ENCODE peak calls at places on chromosomes 3 and 15, in nine cellular contexts. Z is A673, H is heart left ventricle, L is OCI-LY7, N is sigmoid colon, Y is upper lobe of right lung, K is pancreas, P is left ventricle myocardium inferior, D is psoas muscle. A is an unnamed sample. For H3K4me1, the result is how much of the 10 kb centered on the place peaks cover.

GRCh38 chr3:141940204-141940776 is 63.8 kb downstream of the ATP1B3 start:
- DNase-seq in Z (peak), H (no peak), L (peak), N (peak), Y (no peak), K (no peak), P (no peak), D (no peak), A (peak)

GRCh38 chr15:83613716-83614115 is 40.2 kb upstream of the ADAMTSL3 start:
- DNase-seq in Z (no peak), H (no peak), L (no peak), N (no peak), Y (no peak), K (peak), P (no peak), D (no peak), A (no peak)

GRCh38 chr15:60568301-60568742 is 89.4 kb upstream of the ICE2 start:
- DNase-seq in Z (no peak), H (no peak), L (peak), N (no peak), Y (no peak), K (no peak), P (no peak), D (no peak), A (no peak)

GRCh38 chr15:68820205-68820588 is 498 bp downstream of the ANP32A start:
- DNase-seq in Z (peak), H (peak), L (peak), N (peak), Y (peak), K (peak), P (peak), D (peak), A (no peak)

GRCh38 chr15:87527875-87528274 is 728.7 kb downstream of the NTRK3 start:
- DNase-seq in Z (no peak), H (no peak), L (no peak), N (no peak), Y (no peak), K (no peak), P (no peak), D (no peak), A (no peak)

GRCh38 chr3:128307029-128307633 is 153.8 kb downstream of the EEFSEC start:
- DNase-seq in Z (no peak), H (no peak), L (no peak), N (no peak), Y (no peak), K (no peak), P (no peak), D (no peak), A (no peak)

GRCh38 chr3:68206524-68207117 is 552.2 kb upstream of the SUCLG2 start:
- DNase-seq in Z (no peak), H (no peak), L (peak), N (no peak), Y (no peak), K (no peak), P (no peak), D (no peak), A (no peak)

GRCh38 chr3:22129101-22129500 is 378.1 kb upstream of the ZNF385D start:
- DNase-seq in Z (no peak), H (no peak), L (no peak), N (no peak), Y (no peak), K (no peak), P (no peak), D (no peak), A (peak)

GRCh38 chr15:80614711-80615360 is 80.3 kb upstream of the ABHD17C start:
- DNase-seq in Z (no peak), H (no peak), L (no peak), N (no peak), Y (no peak), K (no peak), P (no peak), D (no peak), A (no peak)

GRCh38 chr15:80942266-80942665 is 47.4 kb downstream of the MESD start:
- DNase-seq in Z (no peak), H (no peak), L (no peak), N (no peak), Y (no peak), K (no peak), P (no peak), D (no peak), A (no peak)

GRCh38 chr3:126582286-126582685 is 23.6 kb upstream of the C3orf22 start:
- DNase-seq in Z (no peak), H (no peak), L (no peak), N (no peak), Y (no peak), K (no peak), P (no peak), D (no peak), A (no peak)

GRCh38 chr3:37189109-37189508 is 14.7 kb upstream of the LRRFIP2 start:
- DNase-seq in Z (no peak), H (no peak), L (no peak), N (no peak), Y (no peak), K (no peak), P (no peak), D (no peak), A (no peak)

GRCh38 chr15:33160581-33161165 is 33.8 kb downstream of the FMN1 start:
- DNase-seq in Z (no peak), H (no peak), L (no peak), N (no peak), Y (no peak), K (no peak), P (no peak), D (no peak), A (no peak)

GRCh38 chr15:69755571-69756310 is 303.1 kb downstream of the RPLP1 start:
- DNase-seq in Z (no peak), H (peak), L (peak), N (no peak), Y (no peak), K (no peak), P (peak), D (no peak), A (no peak)

GRCh38 chr3:45497963-45498362 is 96.6 kb upstream of the LIMD1 start:
- DNase-seq in Z (peak), H (no peak), L (no peak), N (no peak), Y (no peak), K (no peak), P (no peak), D (no peak), A (no peak)

GRCh38 chr15:101496198-101496986 is 6.9 kb upstream of the PCSK6 start:
- DNase-seq in Z (no peak), H (no peak), L (no peak), N (no peak), Y (no peak), K (no peak), P (no peak), D (no peak), A (no peak)

GRCh38 chr3:27528798-27529197 is 44.6 kb upstream of the SLC4A7 start:
- DNase-seq in Z (no peak), H (no peak), L (no peak), N (no peak), Y (no peak), K (no peak), P (no peak), D (no peak), A (no peak)

GRCh38 chr3:112303811-112304325 is 9.9 kb upstream of the SLC9C1 start:
- DNase-seq in Z (peak), H (no peak), L (peak), N (no peak), Y (no peak), K (no peak), P (no peak), D (no peak), A (no peak)

GRCh38 chr15:29432191-29433049 is 162.8 kb upstream of the NSMCE3 start:
- DNase-seq in Z (no peak), H (no peak), L (no peak), N (no peak), Y (no peak), K (no peak), P (no peak), D (no peak), A (no peak)

GRCh38 chr3:2714856-2715255 is 395.3 kb downstream of the IL5RA start:
- DNase-seq in Z (no peak), H (no peak), L (no peak), N (no peak), Y (no peak), K (no peak), P (no peak), D (no peak), A (no peak)

GRCh38 chr3:12750223-12750622 is 8.8 kb downstream of the TMEM40 start:
- DNase-seq in Z (no peak), H (peak), L (peak), N (no peak), Y (no peak), K (peak), P (peak), D (no peak), A (peak)

GRCh38 chr15:75107905-75108838 is 84.8 kb downstream of the PPCDC start:
- DNase-seq in Z (peak), H (peak), L (no peak), N (no peak), Y (no peak), K (no peak), P (no peak), D (no peak), A (peak)

GRCh38 chr3:11532865-11533490 is 110.7 kb downstream of the VGLL4 start:
- DNase-seq in Z (no peak), H (no peak), L (no peak), N (peak), Y (no peak), K (no peak), P (no peak), D (no peak), A (no peak)

GRCh38 chr15:71730277-71731144 is 79.8 kb upstream of the NR2E3 start:
- DNase-seq in Z (peak), H (no peak), L (peak), N (no peak), Y (no peak), K (no peak), P (peak), D (no peak), A (peak)

GRCh38 chr3:197736010-197736490 is 654 bp downstream of the RUBCN start:
- DNase-seq in Z (peak), H (peak), L (peak), N (no peak), Y (peak), K (peak), P (no peak), D (no peak), A (peak)

GRCh38 chr3:122003596-122003995 is 18.5 kb downstream of the ILDR1 start:
- DNase-seq in Z (no peak), H (no peak), L (no peak), N (no peak), Y (no peak), K (no peak), P (no peak), D (no peak), A (no peak)

GRCh38 chr3:122003112-122003511 is 18.9 kb downstream of the ILDR1 start:
- DNase-seq in Z (no peak), H (no peak), L (peak), N (no peak), Y (no peak), K (no peak), P (no peak), D (no peak), A (no peak)

GRCh38 chr3:121999931-122000330 is 22.1 kb downstream of the ILDR1 start:
- DNase-seq in Z (no peak), H (no peak), L (no peak), N (no peak), Y (no peak), K (no peak), P (no peak), D (no peak), A (peak)

GRCh38 chr3:122000936-122001605 is 21.0 kb downstream of the ILDR1 start:
- DNase-seq in Z (no peak), H (no peak), L (no peak), N (no peak), Y (no peak), K (no peak), P (no peak), D (no peak), A (no peak)

GRCh38 chr3:122001892-122002291 is 20.2 kb downstream of the ILDR1 start:
- DNase-seq in Z (no peak), H (no peak), L (no peak), N (no peak), Y (no peak), K (no peak), P (no peak), D (no peak), A (no peak)
- H3K4me1 ChIP-seq in Z (under half), H (under half), L (half or more), N (under half), Y (under half), K (under half), P (under half), D (under half), A (under half)

GRCh38 chr3:53672987-53673386 is 173.2 kb downstream of the CHDH start:
- DNase-seq in Z (no peak), H (no peak), L (no peak), N (no peak), Y (no peak), K (no peak), P (no peak), D (no peak), A (no peak)

GRCh38 chr3:53665606-53666005 is 171.2 kb downstream of the CACNA1D start:
- DNase-seq in Z (no peak), H (no peak), L (no peak), N (no peak), Y (no peak), K (no peak), P (no peak), D (no peak), A (no peak)

GRCh38 chr3:53666026-53666425 is 171.6 kb downstream of the CACNA1D start:
- DNase-seq in Z (no peak), H (no peak), L (no peak), N (no peak), Y (no peak), K (no peak), P (no peak), D (no peak), A (no peak)

GRCh38 chr3:53671192-53672021 is 174.8 kb downstream of the CHDH start:
- DNase-seq in Z (no peak), H (no peak), L (no peak), N (no peak), Y (no peak), K (no peak), P (no peak), D (no peak), A (no peak)

GRCh38 chr3:53668872-53669271 is 174.5 kb downstream of the CACNA1D start:
- DNase-seq in Z (no peak), H (no peak), L (peak), N (no peak), Y (no peak), K (no peak), P (no peak), D (no peak), A (no peak)
- TF ChIP-seq CTCF in Z (peak), H (no peak), L (peak), N (no peak), Y (peak), K (no peak), P (peak), D (peak), A (peak)

GRCh38 chr3:150414273-150414672 is 6.2 kb downstream of the TSC22D2 start:
- DNase-seq in Z (peak), H (peak), L (peak), N (no peak), Y (no peak), K (no peak), P (no peak), D (no peak), A (no peak)
- H3K27ac ChIP-seq in Z (no peak), H (no peak), L (no peak), N (no peak), Y (no peak), K (no peak), P (peak), D (no peak), A (peak)

DNA sequence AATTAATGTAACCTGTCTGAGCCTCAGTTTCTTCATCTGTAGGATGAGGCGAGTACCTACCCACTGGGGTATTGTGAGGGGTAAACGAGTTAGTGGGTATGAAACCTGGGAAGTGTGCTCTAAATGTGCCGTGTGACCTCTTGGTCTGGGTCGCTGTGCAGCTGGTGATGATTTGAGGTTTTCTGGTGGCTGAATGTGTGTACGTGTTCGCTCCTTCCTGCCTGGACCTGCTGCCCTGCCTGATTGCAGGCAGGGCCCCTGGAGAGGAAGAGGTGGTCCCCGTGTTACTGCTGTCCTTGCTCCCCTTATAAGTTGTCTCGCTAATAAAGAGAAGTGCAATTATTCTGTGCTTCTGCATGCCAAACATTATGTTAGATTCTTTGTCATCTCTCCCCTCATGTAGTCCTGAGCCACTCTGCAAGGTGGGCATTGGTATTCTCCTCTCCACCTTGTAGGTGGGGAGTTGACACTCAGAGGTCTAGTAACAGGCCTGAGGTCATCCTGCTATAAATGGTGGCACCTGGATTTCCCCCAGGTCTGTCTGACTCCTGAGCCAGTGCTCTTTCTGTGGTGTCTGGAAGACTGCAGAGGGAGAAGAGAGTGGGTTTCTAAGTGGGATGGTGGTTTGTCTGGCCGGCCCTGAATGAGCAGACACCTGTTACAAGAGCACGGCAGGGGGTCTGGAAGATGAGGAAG is 15.7 kb downstream of the PDIA5 start:
- DNase-seq in Z (no peak), H (no peak), L (no peak), N (no peak), Y (no peak), K (no peak), P (no peak), D (no peak), A (no peak)
- H3K4me1 ChIP-seq in Z (under half), H (half or more), L (under half), N (half or more), Y (under half), K (under half), P (half or more), D (under half), A (under half)

DNA sequence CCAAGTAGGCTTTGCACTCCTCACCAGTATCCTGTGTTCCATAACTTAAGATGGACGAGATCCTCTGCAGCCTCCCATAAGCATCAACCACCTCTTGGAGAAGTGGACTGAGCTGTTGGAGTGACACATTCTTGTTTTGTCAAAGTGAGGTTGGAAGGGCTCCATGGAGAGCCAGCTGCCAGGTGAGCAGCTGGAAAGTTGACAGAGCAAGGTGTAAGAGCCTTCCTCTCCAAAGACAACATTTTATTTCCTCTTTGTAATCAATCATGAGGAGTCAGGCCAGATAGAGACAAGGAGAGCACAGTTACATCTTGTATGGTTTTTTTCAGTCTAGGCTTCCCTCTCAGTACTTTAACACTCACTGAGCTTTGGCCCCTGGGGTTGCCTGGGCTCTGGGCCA is 5.1 kb downstream of the ABI3BP start:
- DNase-seq in Z (no peak), H (no peak), L (no peak), N (no peak), Y (no peak), K (no peak), P (no peak), D (no peak), A (no peak)
- TF ChIP-seq CTCF in Z (no peak), H (no peak), L (no peak), N (no peak), Y (no peak), K (no peak), P (no peak), D (no peak), A (no peak)

DNA sequence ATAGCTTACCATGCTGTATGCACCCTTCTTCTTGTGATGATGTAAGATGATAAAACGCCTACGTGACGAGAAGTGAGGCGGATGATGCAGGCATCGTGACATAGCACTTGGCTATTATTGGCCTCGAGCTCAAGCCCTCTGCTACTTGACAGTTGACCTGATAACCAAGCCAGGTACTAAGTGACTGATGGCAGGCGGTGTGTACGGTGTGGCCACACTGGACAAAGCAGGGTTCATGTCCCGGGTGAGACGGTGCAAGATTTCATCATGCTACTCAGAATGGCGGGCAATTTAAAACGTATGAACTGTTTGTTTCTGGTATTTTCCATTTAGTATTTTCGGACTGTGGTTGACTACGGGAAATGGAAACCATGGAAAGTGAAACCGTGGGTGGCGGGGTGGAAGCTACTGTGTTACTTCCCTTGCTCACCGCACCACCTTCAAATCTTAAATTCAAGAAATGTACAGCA is 57.7 kb downstream of the SLC12A8 start:
- DNase-seq in Z (no peak), H (no peak), L (no peak), N (no peak), Y (no peak), K (no peak), P (no peak), D (no peak), A (no peak)
- H3K27ac ChIP-seq in Z (no peak), H (no peak), L (no peak), N (no peak), Y (no peak), K (no peak), P (no peak), D (no peak), A (no peak)